ENCODE peak calls at places on chromosomes 2 and 18, in eight cellular contexts. N is WTC11, Y is A549, B is K562, X is HepG2, A is GM12878, T is H1, P is SK-N-SH. J is an unnamed sample.

GRCh38 chr2:58308435-58308834 is 67.3 kb upstream of the FANCL start:
- DNase-seq in N (no peak), Y (no peak), B (no peak), X (no peak), A (no peak), T (no peak), P (no peak), J (no peak)

GRCh38 chr18:56565596-56566355 is 72.6 kb downstream of the TXNL1 start:
- DNase-seq in N (no peak), Y (no peak), B (no peak), X (peak), A (no peak), T (no peak), P (peak), J (peak)

GRCh38 chr2:153476491-153477095 is 2.0 kb downstream of the RPRM start:
- DNase-seq in N (no peak), Y (no peak), B (no peak), X (no peak), A (no peak), T (no peak), P (no peak), J (no peak)

GRCh38 chr2:234289789-234290188 is 207.1 kb downstream of the ARL4C start:
- DNase-seq in N (no peak), Y (peak), B (no peak), X (no peak), A (no peak), T (no peak), P (no peak), J (peak)

GRCh38 chr2:29000481-29000880 is 19.4 kb downstream of the TOGARAM2 start:
- DNase-seq in N (no peak), Y (no peak), B (peak), X (no peak), A (peak), T (no peak), P (no peak), J (peak)

GRCh38 chr2:55616509-55617159 is 788 bp downstream of the PPP4R3B start:
- DNase-seq in N (no peak), Y (peak), B (peak), X (peak), A (no peak), T (no peak), P (peak), J (peak)

GRCh38 chr2:129936334-129936934 is 43.0 kb upstream of the RAB6C start:
- DNase-seq in N (peak), Y (no peak), B (peak), X (peak), A (no peak), T (no peak), P (peak), J (no peak)

GRCh38 chr2:203164311-203164935 is 74.4 kb upstream of the CYP20A1 start:
- DNase-seq in N (no peak), Y (no peak), B (no peak), X (no peak), A (no peak), T (no peak), P (no peak), J (peak)

GRCh38 chr2:120012363-120012762 is 514 bp upstream of the EPB41L5 start:
- DNase-seq in N (no peak), Y (no peak), B (no peak), X (no peak), A (no peak), T (no peak), P (no peak), J (no peak)

GRCh38 chr2:160891353-160891740 is 268.9 kb upstream of the TANK start:
- DNase-seq in N (no peak), Y (no peak), B (no peak), X (no peak), A (no peak), T (no peak), P (no peak), J (no peak)

GRCh38 chr2:111659361-111660281 is 224.4 kb downstream of the ANAPC1 start:
- DNase-seq in N (peak), Y (peak), B (peak), X (peak), A (no peak), T (no peak), P (no peak), J (peak)

GRCh38 chr2:143264851-143265250 is 135.6 kb downstream of the ARHGAP15 start:
- DNase-seq in N (no peak), Y (no peak), B (no peak), X (no peak), A (no peak), T (no peak), P (no peak), J (peak)

GRCh38 chr2:120287183-120288015 is 34.7 kb downstream of the RALB start:
- DNase-seq in N (no peak), Y (peak), B (no peak), X (no peak), A (peak), T (no peak), P (no peak), J (peak)

GRCh38 chr2:217790195-217790594 is 212.6 kb downstream of the TNS1 start:
- DNase-seq in N (no peak), Y (no peak), B (no peak), X (peak), A (no peak), T (no peak), P (peak), J (no peak)

GRCh38 chr2:217902281-217903141 is 100.3 kb downstream of the TNS1 start:
- DNase-seq in N (no peak), Y (peak), B (peak), X (peak), A (no peak), T (no peak), P (no peak), J (peak)

GRCh38 chr2:240565267-240566202 is 2.7 kb upstream of the RNPEPL1 start:
- DNase-seq in N (no peak), Y (peak), B (peak), X (peak), A (peak), T (peak), P (peak), J (peak)

GRCh38 chr2:39326644-39327043 is 82.9 kb upstream of the CDKL4 start:
- DNase-seq in N (no peak), Y (no peak), B (no peak), X (no peak), A (no peak), T (no peak), P (no peak), J (no peak)

GRCh38 chr2:42851186-42851585 is 58.8 kb upstream of the HAAO start:
- DNase-seq in N (no peak), Y (no peak), B (no peak), X (no peak), A (no peak), T (no peak), P (no peak), J (no peak)

GRCh38 chr2:148302526-148302925 is 281.6 kb downstream of the MBD5 start:
- DNase-seq in N (no peak), Y (no peak), B (no peak), X (no peak), A (no peak), T (no peak), P (no peak), J (no peak)

GRCh38 chr2:96175951-96176350 is 30.7 kb upstream of the DUSP2 start:
- DNase-seq in N (no peak), Y (no peak), B (no peak), X (no peak), A (no peak), T (no peak), P (no peak), J (peak)

GRCh38 chr2:172836386-172837200 is 100.9 kb downstream of the RAPGEF4 start:
- DNase-seq in N (no peak), Y (peak), B (no peak), X (no peak), A (no peak), T (no peak), P (no peak), J (peak)

GRCh38 chr2:232387451-232388171 is 9.1 kb downstream of the ALPP start:
- DNase-seq in N (peak), Y (no peak), B (no peak), X (no peak), A (no peak), T (peak), P (no peak), J (no peak)

GRCh38 chr2:234500394-234501006 is 3.6 kb upstream of the ARL4C start:
- DNase-seq in N (peak), Y (no peak), B (peak), X (peak), A (peak), T (peak), P (peak), J (peak)

GRCh38 chr2:16588565-16588964 is 77.1 kb downstream of the CYRIA start:
- DNase-seq in N (no peak), Y (no peak), B (no peak), X (no peak), A (no peak), T (no peak), P (no peak), J (no peak)

GRCh38 chr2:163737563-163737962 is 1.8 kb upstream of the FIGN start:
- DNase-seq in N (no peak), Y (no peak), B (no peak), X (no peak), A (no peak), T (no peak), P (no peak), J (no peak)

GRCh38 chr2:163737169-163737439 is 1.3 kb upstream of the FIGN start:
- DNase-seq in N (no peak), Y (no peak), B (no peak), X (no peak), A (no peak), T (no peak), P (no peak), J (no peak)

GRCh38 chr2:163734911-163735691 is 707 bp downstream of the FIGN start:
- DNase-seq in N (no peak), Y (no peak), B (no peak), X (no peak), A (no peak), T (no peak), P (peak), J (peak)

GRCh38 chr2:163735692-163736432 is at the start of gene FIGN:
- DNase-seq in N (peak), Y (peak), B (peak), X (peak), A (no peak), T (peak), P (peak), J (peak)

GRCh38 chr2:163736433-163737168 is 793 bp upstream of the FIGN start:
- DNase-seq in N (peak), Y (peak), B (no peak), X (peak), A (no peak), T (peak), P (peak), J (no peak)
- TF ChIP-seq USF2 in N (no peak), Y (no peak), B (no peak), X (no peak), A (no peak), T (no peak), P (no peak), J (no peak)

GRCh38 chr18:60978338-60978737 is 354.9 kb upstream of the CDH20 start:
- DNase-seq in N (no peak), Y (no peak), B (no peak), X (no peak), A (no peak), T (no peak), P (no peak), J (peak)
- TF ChIP-seq USF2 in N (no peak), Y (no peak), B (no peak), X (no peak), A (no peak), T (no peak), P (no peak), J (no peak)

GRCh38 chr18:54480616-54481015 is 110.4 kb upstream of the DYNAP start:
- DNase-seq in N (no peak), Y (no peak), B (no peak), X (no peak), A (no peak), T (no peak), P (no peak), J (no peak)
- TF ChIP-seq USF2 in N (no peak), Y (no peak), B (no peak), X (no peak), A (no peak), T (no peak), P (no peak), J (no peak)

DNA sequence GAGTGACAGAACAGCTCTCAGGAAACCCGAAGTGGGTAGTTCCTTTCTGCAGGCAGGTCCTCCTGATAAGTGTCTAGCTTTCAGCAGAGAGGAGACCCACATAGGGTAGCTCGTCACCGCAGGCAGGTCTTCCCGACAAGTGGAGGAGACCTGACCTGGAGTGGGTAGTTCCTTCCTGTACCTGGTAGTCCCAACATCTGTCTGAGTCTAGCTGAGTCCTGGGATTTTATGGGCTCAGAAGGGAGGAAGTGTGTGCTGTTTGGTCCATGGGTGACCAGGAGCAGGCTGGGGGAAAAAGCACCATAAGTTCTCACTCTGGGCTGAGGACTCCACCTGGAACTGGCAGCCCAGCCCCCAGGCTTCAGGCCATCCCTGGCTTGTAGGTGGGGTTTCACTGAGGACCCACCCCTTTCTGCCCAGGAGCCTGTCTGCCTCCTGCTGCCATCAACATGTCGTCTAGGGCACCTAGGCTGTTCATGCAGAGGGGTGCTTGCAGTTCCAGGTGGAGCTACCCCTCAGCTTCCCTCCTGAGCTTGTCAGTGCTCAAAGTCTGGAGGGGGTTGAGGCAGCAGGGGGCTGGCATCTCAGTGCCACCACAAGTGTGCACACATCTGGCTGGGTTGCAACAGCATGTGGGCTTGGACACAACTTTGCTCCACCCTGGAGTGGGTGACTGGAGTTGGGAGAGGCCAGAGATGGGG is 9.4 kb downstream of the DYSF start:
- DNase-seq in N (no peak), Y (no peak), B (no peak), X (no peak), A (no peak), T (peak), P (no peak), J (no peak)
- TF ChIP-seq USF2 in N (no peak), Y (no peak), B (no peak), X (no peak), A (no peak), T (no peak), P (no peak), J (no peak)